ENCODE peak calls at places on chromosomes 4 and X, in nine cellular contexts. One of them, this sample, is unnamed.

GRCh38 chr4:145890689-145891088 is 47.9 kb downstream of the ZNF827 start:
- DNase-seq in ovary: no peak
- DNase-seq in transverse colon: no peak
- DNase-seq in GM12878: no peak
- DNase-seq in A549: no peak
- DNase-seq in H1: no peak
- DNase-seq in sigmoid colon: no peak
- DNase-seq in tibial nerve: no peak
- DNase-seq in upper lobe of left lung: no peak
- DNase-seq in this sample: no peak

GRCh38 chr4:144179152-144179739 is 38.7 kb upstream of the GYPA start:
- DNase-seq in ovary: no peak
- DNase-seq in transverse colon: no peak
- DNase-seq in GM12878: no peak
- DNase-seq in A549: no peak
- DNase-seq in H1: no peak
- DNase-seq in sigmoid colon: no peak
- DNase-seq in tibial nerve: no peak
- DNase-seq in upper lobe of left lung: no peak
- DNase-seq in this sample: no peak

GRCh38 chr4:139921551-139922184 is 232.3 kb downstream of the MAML3 start:
- DNase-seq in ovary: no peak
- DNase-seq in transverse colon: peak
- DNase-seq in GM12878: no peak
- DNase-seq in A549: no peak
- DNase-seq in H1: no peak
- DNase-seq in sigmoid colon: no peak
- DNase-seq in tibial nerve: no peak
- DNase-seq in upper lobe of left lung: no peak
- DNase-seq in this sample: peak

GRCh38 chr4:129240816-129241215 is 144.9 kb downstream of the C4orf33 start:
- DNase-seq in ovary: no peak
- DNase-seq in transverse colon: no peak
- DNase-seq in GM12878: no peak
- DNase-seq in A549: no peak
- DNase-seq in H1: no peak
- DNase-seq in sigmoid colon: no peak
- DNase-seq in tibial nerve: no peak
- DNase-seq in upper lobe of left lung: no peak
- DNase-seq in this sample: no peak

GRCh38 chrX:39757971-39758370 is 339.8 kb downstream of the BCOR start:
- DNase-seq in ovary: no peak
- DNase-seq in transverse colon: no peak
- DNase-seq in GM12878: no peak
- DNase-seq in A549: no peak
- DNase-seq in H1: no peak
- DNase-seq in sigmoid colon: no peak
- DNase-seq in tibial nerve: no peak
- DNase-seq in upper lobe of left lung: no peak
- DNase-seq in this sample: no peak

GRCh38 chr4:183589710-183590109 is 69.3 kb downstream of the RWDD4 start:
- DNase-seq in ovary: no peak
- DNase-seq in transverse colon: no peak
- DNase-seq in GM12878: no peak
- DNase-seq in A549: no peak
- DNase-seq in H1: no peak
- DNase-seq in sigmoid colon: no peak
- DNase-seq in tibial nerve: no peak
- DNase-seq in upper lobe of left lung: no peak
- DNase-seq in this sample: no peak

GRCh38 chr4:128347930-128348660 is 60.5 kb upstream of the PGRMC2 start:
- DNase-seq in ovary: no peak
- DNase-seq in transverse colon: no peak
- DNase-seq in GM12878: no peak
- DNase-seq in A549: peak
- DNase-seq in H1: no peak
- DNase-seq in sigmoid colon: no peak
- DNase-seq in tibial nerve: peak
- DNase-seq in upper lobe of left lung: no peak
- DNase-seq in this sample: no peak

GRCh38 chrX:114178126-114178525 is 405.8 kb upstream of the HTR2C start:
- DNase-seq in ovary: no peak
- DNase-seq in transverse colon: no peak
- DNase-seq in GM12878: no peak
- DNase-seq in A549: no peak
- DNase-seq in H1: no peak
- DNase-seq in sigmoid colon: no peak
- DNase-seq in tibial nerve: no peak
- DNase-seq in upper lobe of left lung: no peak
- DNase-seq in this sample: no peak

GRCh38 chr4:114078636-114079035 is 99.2 kb upstream of the ARSJ start:
- DNase-seq in ovary: no peak
- DNase-seq in transverse colon: no peak
- DNase-seq in GM12878: no peak
- DNase-seq in A549: no peak
- DNase-seq in H1: no peak
- DNase-seq in sigmoid colon: no peak
- DNase-seq in tibial nerve: no peak
- DNase-seq in upper lobe of left lung: no peak
- DNase-seq in this sample: no peak

GRCh38 chr4:140426610-140427103 is 791 bp downstream of the CLGN start:
- DNase-seq in ovary: no peak
- DNase-seq in transverse colon: no peak
- DNase-seq in GM12878: no peak
- DNase-seq in A549: no peak
- DNase-seq in H1: no peak
- DNase-seq in sigmoid colon: no peak
- DNase-seq in tibial nerve: no peak
- DNase-seq in upper lobe of left lung: no peak
- DNase-seq in this sample: no peak

GRCh38 chrX:123873956-123874355 is 14.1 kb downstream of the XIAP start:
- DNase-seq in ovary: no peak
- DNase-seq in transverse colon: no peak
- DNase-seq in GM12878: no peak
- DNase-seq in A549: no peak
- DNase-seq in H1: no peak
- DNase-seq in sigmoid colon: no peak
- DNase-seq in tibial nerve: no peak
- DNase-seq in upper lobe of left lung: no peak
- DNase-seq in this sample: no peak

GRCh38 chr4:125421547-125421946 is 106.8 kb downstream of the FAT4 start:
- DNase-seq in ovary: no peak
- DNase-seq in transverse colon: no peak
- DNase-seq in GM12878: no peak
- DNase-seq in A549: no peak
- DNase-seq in H1: no peak
- DNase-seq in sigmoid colon: no peak
- DNase-seq in tibial nerve: no peak
- DNase-seq in upper lobe of left lung: no peak
- DNase-seq in this sample: no peak

GRCh38 chr4:102404551-102404969 is 59.3 kb upstream of the SLC39A8 start:
- DNase-seq in ovary: no peak
- DNase-seq in transverse colon: no peak
- DNase-seq in GM12878: no peak
- DNase-seq in A549: no peak
- DNase-seq in H1: no peak
- DNase-seq in sigmoid colon: no peak
- DNase-seq in tibial nerve: no peak
- DNase-seq in upper lobe of left lung: no peak
- DNase-seq in this sample: no peak

GRCh38 chr4:27145556-27145955 is 284.9 kb downstream of the STIM2 start:
- DNase-seq in ovary: no peak
- DNase-seq in transverse colon: no peak
- DNase-seq in GM12878: no peak
- DNase-seq in A549: no peak
- DNase-seq in H1: no peak
- DNase-seq in sigmoid colon: no peak
- DNase-seq in tibial nerve: no peak
- DNase-seq in upper lobe of left lung: no peak
- DNase-seq in this sample: no peak

GRCh38 chrX:130075768-130076167 is 34.5 kb downstream of the ELF4 start:
- DNase-seq in ovary: no peak
- DNase-seq in transverse colon: no peak
- DNase-seq in GM12878: no peak
- DNase-seq in A549: no peak
- DNase-seq in H1: no peak
- DNase-seq in sigmoid colon: no peak
- DNase-seq in tibial nerve: no peak
- DNase-seq in upper lobe of left lung: no peak
- DNase-seq in this sample: no peak

GRCh38 chr4:114383721-114384120 is 214.9 kb upstream of the UGT8 start:
- DNase-seq in ovary: no peak
- DNase-seq in transverse colon: no peak
- DNase-seq in GM12878: no peak
- DNase-seq in A549: no peak
- DNase-seq in H1: no peak
- DNase-seq in sigmoid colon: no peak
- DNase-seq in tibial nerve: no peak
- DNase-seq in upper lobe of left lung: no peak
- DNase-seq in this sample: no peak

GRCh38 chr4:148847544-148847943 is 405.3 kb upstream of the NR3C2 start:
- DNase-seq in ovary: no peak
- DNase-seq in transverse colon: peak
- DNase-seq in GM12878: no peak
- DNase-seq in A549: no peak
- DNase-seq in H1: no peak
- DNase-seq in sigmoid colon: no peak
- DNase-seq in tibial nerve: no peak
- DNase-seq in upper lobe of left lung: no peak
- DNase-seq in this sample: no peak

GRCh38 chrX:74421181-74422028 is at the start of gene SLC16A2:
- DNase-seq in ovary: peak
- DNase-seq in transverse colon: peak
- DNase-seq in GM12878: no peak
- DNase-seq in A549: peak
- DNase-seq in H1: no peak
- DNase-seq in sigmoid colon: peak
- DNase-seq in tibial nerve: peak
- DNase-seq in upper lobe of left lung: peak
- DNase-seq in this sample: peak
- TF ChIP-seq POLR2A in ovary: no peak
- TF ChIP-seq POLR2A in transverse colon: no peak
- TF ChIP-seq POLR2A in GM12878: no peak
- TF ChIP-seq POLR2A in A549: peak
- TF ChIP-seq POLR2A in H1: no peak
- TF ChIP-seq POLR2A in sigmoid colon: no peak
- TF ChIP-seq POLR2A in tibial nerve: no peak
- TF ChIP-seq POLR2A in upper lobe of left lung: no peak
- TF ChIP-seq POLR2A in this sample: no peak

DNA sequence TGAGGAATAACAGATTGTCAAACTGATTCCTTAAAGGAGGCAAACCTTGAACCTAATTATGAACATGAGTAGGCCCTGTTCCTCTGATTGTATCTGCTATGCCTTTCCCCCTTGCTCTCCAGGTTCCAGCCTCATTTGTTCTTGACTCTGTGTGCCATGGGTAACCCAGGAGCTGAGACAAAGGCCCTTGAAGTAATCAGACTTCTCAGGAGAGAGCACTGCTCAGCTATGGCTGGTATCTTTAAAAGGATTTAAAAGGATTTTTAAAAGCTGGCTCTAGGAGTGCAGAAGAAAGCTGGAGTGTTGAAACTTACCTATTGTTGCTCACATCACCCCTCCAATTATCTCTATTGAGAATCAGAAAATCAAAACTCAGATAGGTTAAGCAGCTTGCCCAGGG is 1565.5 kb upstream of the AGA start:
- DNase-seq in ovary: no peak
- DNase-seq in transverse colon: no peak
- DNase-seq in GM12878: no peak
- DNase-seq in A549: no peak
- DNase-seq in H1: no peak
- DNase-seq in sigmoid colon: no peak
- DNase-seq in tibial nerve: no peak
- DNase-seq in upper lobe of left lung: no peak
- DNase-seq in this sample: no peak
- TF ChIP-seq CTCF in ovary: no peak
- TF ChIP-seq CTCF in transverse colon: no peak
- TF ChIP-seq CTCF in GM12878: no peak
- TF ChIP-seq CTCF in A549: no peak
- TF ChIP-seq CTCF in H1: peak
- TF ChIP-seq CTCF in sigmoid colon: no peak
- TF ChIP-seq CTCF in tibial nerve: no peak
- TF ChIP-seq CTCF in upper lobe of left lung: no peak
- TF ChIP-seq CTCF in this sample: no peak

DNA sequence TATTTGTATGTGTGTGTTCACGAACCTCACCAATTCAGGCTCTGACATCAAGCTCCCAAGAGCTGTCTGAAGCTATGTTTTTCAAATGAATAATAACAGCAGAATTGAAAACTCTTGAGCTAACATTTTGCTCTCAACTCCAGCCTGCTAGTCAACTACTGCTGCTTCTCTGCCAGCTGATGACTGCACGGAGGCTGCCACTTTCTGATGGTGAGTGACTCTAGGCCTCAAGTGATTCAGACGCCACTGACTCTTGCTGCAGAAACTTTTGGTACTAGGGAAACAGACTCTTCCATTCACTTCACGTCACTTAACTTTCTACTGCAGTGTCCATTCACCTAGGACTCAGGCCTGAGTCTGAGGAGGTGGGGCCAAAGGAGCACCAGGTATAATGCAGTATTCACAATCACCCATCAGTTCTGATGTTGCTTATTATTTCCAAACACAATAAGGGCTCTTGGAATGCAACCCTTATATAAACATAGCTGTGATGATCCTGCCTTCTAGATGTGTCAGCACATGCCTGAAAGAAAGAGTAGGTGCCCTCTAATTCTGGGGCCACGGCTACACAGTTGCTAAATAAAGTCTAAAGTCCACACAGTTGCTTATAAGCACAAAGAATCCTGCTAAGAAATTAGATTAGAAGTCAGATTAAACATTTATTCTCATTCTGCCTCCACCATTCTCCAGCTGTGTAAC is 16.0 kb downstream of the PRDM8 start:
- DNase-seq in ovary: no peak
- DNase-seq in transverse colon: no peak
- DNase-seq in GM12878: no peak
- DNase-seq in A549: no peak
- DNase-seq in H1: no peak
- DNase-seq in sigmoid colon: no peak
- DNase-seq in tibial nerve: no peak
- DNase-seq in upper lobe of left lung: no peak
- DNase-seq in this sample: no peak
- TF ChIP-seq EP300 in ovary: no peak
- TF ChIP-seq EP300 in transverse colon: no peak
- TF ChIP-seq EP300 in GM12878: no peak
- TF ChIP-seq EP300 in A549: no peak
- TF ChIP-seq EP300 in H1: no peak
- TF ChIP-seq EP300 in sigmoid colon: no peak
- TF ChIP-seq EP300 in tibial nerve: no peak
- TF ChIP-seq EP300 in upper lobe of left lung: no peak
- TF ChIP-seq EP300 in this sample: no peak

GRCh38 chr4:78776031-78776728 is at the start of gene BMP2K:
- DNase-seq in ovary: peak
- DNase-seq in transverse colon: peak
- DNase-seq in GM12878: no peak
- DNase-seq in A549: peak
- DNase-seq in H1: peak
- DNase-seq in sigmoid colon: peak
- DNase-seq in tibial nerve: peak
- DNase-seq in upper lobe of left lung: peak
- DNase-seq in this sample: peak
- TF ChIP-seq POLR2A in ovary: peak
- TF ChIP-seq POLR2A in transverse colon: peak
- TF ChIP-seq POLR2A in GM12878: peak
- TF ChIP-seq POLR2A in A549: peak
- TF ChIP-seq POLR2A in H1: no peak
- TF ChIP-seq POLR2A in sigmoid colon: no peak
- TF ChIP-seq POLR2A in tibial nerve: peak
- TF ChIP-seq POLR2A in upper lobe of left lung: no peak
- TF ChIP-seq POLR2A in this sample: no peak